ENCODE peak calls at places on chromosomes 1 and 21, in four cellular contexts. Q, E, U and Y are unnamed samples.

GRCh38 chr1:151980287-151981177 is 13.1 kb downstream of the S100A10 start:
- DNase-seq in Q (no peak), E (no peak), U (no peak), Y (no peak)

GRCh38 chr1:119647228-119647733 is 785 bp downstream of the ZNF697 start:
- DNase-seq in Q (no peak), E (no peak), U (no peak), Y (no peak)

GRCh38 chr1:222127526-222128152 is 385.8 kb upstream of the DUSP10 start:
- DNase-seq in Q (peak; percentile 82), E (no peak), U (peak; percentile 8), Y (no peak)

GRCh38 chr1:168623838-168624237 is 47.4 kb downstream of the XCL1 start:
- DNase-seq in Q (no peak), E (no peak), U (no peak), Y (no peak)

GRCh38 chr1:32142446-32143301 is 34.8 kb downstream of the KPNA6 start:
- DNase-seq in Q (peak; percentile 80), E (no peak), U (peak; percentile 95), Y (no peak)

GRCh38 chr1:243710467-243710866 is 139.6 kb downstream of the AKT3 start:
- DNase-seq in Q (no peak), E (no peak), U (no peak), Y (no peak)

GRCh38 chr1:111990878-111991760 is 1.7 kb upstream of the KCND3 start:
- DNase-seq in Q (peak; percentile 90), E (peak; percentile 80), U (peak; percentile 15), Y (peak; percentile 50)

GRCh38 chr1:99700020-99700419 is 54.1 kb downstream of the PALMD start:
- DNase-seq in Q (no peak), E (no peak), U (no peak), Y (no peak)

GRCh38 chr1:113456967-113457366 is 66.7 kb downstream of the MAGI3 start:
- DNase-seq in Q (peak; percentile 6), E (no peak), U (peak; percentile 81), Y (no peak)

GRCh38 chr1:93200086-93200620 is 19.6 kb downstream of the CCDC18 start:
- DNase-seq in Q (no peak), E (no peak), U (peak; percentile 19), Y (no peak)

GRCh38 chr1:94697839-94698238 is 122.3 kb upstream of the SLC44A3 start:
- DNase-seq in Q (no peak), E (no peak), U (no peak), Y (no peak)

GRCh38 chr21:36135391-36136094 is 664 bp downstream of the CBR3 start:
- DNase-seq in Q (peak; percentile 81), E (peak; percentile 61), U (peak; percentile 89), Y (no peak)
- H3K9ac ChIP-seq in Q (peak overlapping the region; percentile 59), E (no peak overlapping the region), U (peak overlapping the region; percentile 96), Y (peak overlapping the region; percentile 81)

GRCh38 chr1:12415239-12415543 is 185.4 kb downstream of the VPS13D start:
- DNase-seq in Q (no peak), E (no peak), U (peak; percentile 55), Y (no peak)
- H3K18ac ChIP-seq in Q (no peak overlapping the region), E (no peak overlapping the region), U (no peak overlapping the region), Y (no peak overlapping the region)

GRCh38 chr1:174159253-174160108 is at the start of gene RABGAP1L:
- DNase-seq in Q (peak; percentile 97), E (peak; percentile 90), U (peak; percentile 94), Y (peak; percentile 92)

GRCh38 chr1:174161813-174162212 is 2.5 kb downstream of the RABGAP1L start:
- DNase-seq in Q (no peak), E (no peak), U (no peak), Y (no peak)

GRCh38 chr1:174158767-174159252 is 510 bp upstream of the RABGAP1L start:
- DNase-seq in Q (no peak), E (no peak), U (no peak), Y (peak; percentile 1)

GRCh38 chr1:174160109-174160473 is 771 bp downstream of the RABGAP1L start:
- DNase-seq in Q (peak; percentile 49), E (no peak), U (peak; percentile 59), Y (no peak)

DNA sequence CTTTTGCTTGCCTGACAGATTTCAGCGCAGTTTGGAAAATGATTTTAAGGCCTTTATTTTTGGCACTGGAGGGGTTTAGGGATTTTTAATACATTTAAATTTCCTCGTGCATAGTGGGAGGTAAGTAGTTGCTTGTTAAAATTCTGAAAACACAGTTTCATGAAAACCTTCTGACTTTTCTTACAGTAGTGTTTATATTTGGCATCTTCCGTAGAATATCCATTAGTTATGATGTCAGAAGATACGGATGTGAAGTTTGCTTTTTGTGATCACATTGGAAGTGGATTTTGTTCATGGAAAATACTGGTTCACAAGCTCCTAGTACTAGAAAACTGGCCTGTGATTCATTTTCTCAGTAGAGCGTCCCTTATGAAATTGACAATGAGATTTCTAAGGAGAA is 1.3 kb downstream of the RABGAP1L start:
- DNase-seq in Q (no peak), E (no peak), U (no peak), Y (no peak)
- H3K9ac ChIP-seq in Q (peak overlapping the region; percentile 85), E (peak overlapping the region; percentile 83), U (peak overlapping the region; percentile 90), Y (no peak overlapping the region)

GRCh38 chr1:1264868-1265272 is 8.8 kb downstream of the UBE2J2 start:
- DNase-seq in Q (peak; percentile 65), E (peak; percentile 84), U (peak; percentile 100), Y (no peak)
- H3K18ac ChIP-seq in Q (no peak overlapping the region), E (no peak overlapping the region), U (peak overlapping the region; percentile 79), Y (no peak overlapping the region)

DNA sequence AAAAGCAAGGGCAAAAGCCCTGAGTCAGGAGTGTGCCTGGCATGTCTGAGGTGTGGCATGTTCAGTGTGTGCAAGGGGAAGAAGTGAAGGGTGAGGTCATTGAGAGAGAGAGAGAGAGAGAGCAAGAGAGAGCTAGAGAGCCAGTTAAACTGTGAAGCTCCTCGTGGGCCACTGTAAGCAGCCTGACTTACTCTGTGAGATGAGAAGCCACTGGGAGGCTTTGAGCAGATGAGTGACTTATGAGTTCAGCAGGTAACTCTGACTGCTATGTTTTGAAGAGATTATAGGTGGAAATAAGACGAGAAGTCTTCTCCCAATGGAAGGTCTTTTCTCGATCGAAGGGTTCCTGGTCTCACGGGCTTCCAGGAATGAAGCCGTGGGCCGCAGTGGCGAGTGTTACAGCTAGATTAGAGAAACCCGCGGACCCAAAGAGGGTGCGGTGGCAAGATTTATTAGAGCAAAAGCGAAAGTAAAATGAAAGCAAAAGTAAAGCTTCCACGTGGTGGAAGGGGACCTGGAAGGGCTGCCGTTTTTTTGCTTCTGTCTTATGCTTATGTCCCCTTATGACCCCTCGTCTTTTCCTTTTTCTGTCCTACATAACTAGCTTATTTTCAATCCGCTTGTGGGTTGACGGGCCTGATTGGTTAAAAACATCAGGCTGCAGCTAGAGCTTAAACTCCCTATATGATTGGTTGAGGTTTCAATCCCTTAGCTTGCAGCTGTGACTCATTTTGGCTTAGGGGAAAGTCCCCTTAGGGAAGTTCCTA is 323.1 kb upstream of the FAM78B start:
- DNase-seq in Q (no peak), E (no peak), U (peak; percentile 1), Y (no peak)
- H3K9ac ChIP-seq in Q (no peak overlapping the region), E (no peak overlapping the region), U (peak overlapping the region; percentile 86), Y (no peak overlapping the region)

DNA sequence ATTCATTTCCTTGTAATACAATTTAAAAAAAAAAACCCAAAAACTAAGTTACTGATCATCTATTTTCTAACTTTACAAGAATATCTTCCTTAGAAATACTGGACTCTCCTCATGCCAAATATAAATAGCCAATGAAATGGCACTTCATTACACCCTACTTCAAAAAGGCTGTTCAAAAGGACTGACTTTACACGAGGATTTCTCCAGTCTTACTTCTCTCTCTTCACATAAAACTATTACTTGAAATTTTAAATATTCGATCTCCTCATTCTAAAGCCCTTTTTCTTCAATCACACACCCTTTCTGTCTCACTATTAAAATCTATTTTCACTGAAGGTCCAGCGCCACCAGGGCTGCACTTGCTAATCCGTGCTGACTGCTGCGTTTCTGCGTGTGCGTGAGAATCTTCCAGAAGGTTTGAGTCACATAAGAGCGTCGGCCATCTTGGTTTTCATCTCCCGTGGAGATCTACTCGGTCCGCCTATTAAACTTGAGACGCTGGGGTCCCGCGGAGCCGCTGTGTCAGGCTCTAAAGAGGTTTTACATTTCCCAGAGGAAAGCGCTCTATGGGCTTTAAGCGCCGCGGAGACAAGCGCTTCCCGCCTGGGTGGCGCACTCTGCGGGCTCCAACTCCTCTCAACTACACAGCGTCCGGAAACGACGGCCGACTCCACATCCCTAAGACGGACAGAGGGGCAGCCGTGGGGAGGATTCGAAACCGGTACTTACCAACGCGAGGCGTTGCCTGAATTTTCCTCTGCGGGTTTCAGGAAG is 643 bp downstream of the LRIF1 start:
- DNase-seq in Q (peak; percentile 88), E (peak; percentile 74), U (peak; percentile 89), Y (peak; percentile 38)
- H3K18ac ChIP-seq in Q (peak overlapping the region; percentile 12), E (peak overlapping the region; percentile 91), U (peak overlapping the region; percentile 76), Y (peak overlapping the region; percentile 61)

DNA sequence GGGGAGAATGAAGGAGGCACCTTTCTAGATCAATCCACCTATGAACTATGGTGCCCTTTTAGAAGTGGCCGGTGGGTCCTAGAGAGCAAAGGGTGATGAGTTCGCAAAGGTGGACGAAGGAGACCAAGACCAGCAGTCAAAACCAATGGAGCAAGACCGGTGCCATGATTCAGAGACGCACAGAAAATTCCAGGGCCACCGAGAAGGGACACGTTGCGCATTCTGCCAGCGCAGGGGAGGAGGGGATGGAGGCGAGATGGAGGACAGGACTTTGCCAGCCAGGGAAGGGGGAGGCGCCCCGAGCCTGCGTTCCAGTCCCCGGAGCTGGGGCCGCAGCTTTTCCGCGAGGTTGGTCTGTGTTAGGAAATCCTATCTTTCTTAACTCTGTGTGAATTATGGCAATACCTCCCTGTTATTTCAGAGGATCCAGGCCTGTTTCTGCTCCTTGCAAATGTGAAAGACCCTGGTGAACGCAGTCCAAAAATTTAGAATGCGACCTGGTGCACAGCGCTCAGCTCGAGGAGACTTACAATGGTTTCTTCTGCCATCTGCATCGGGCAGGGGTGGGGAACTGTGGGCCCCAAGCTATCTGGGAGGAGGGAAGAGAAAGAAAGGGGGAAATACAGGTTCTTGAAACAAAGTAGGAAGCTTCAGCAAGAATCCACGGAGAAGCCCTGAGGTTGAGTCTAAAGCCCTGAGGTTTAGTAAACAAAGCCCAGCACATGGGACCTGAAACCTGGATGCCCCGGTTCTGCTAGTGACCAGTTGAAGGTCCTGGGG is 129.4 kb downstream of the MRPS6 start:
- DNase-seq in Q (peak; percentile 92), E (peak; percentile 76), U (peak; percentile 76), Y (peak; percentile 54)
- H3K9ac ChIP-seq in Q (peak overlapping the region; percentile 80), E (peak overlapping the region; percentile 60), U (peak overlapping the region; percentile 76), Y (no peak overlapping the region)

DNA sequence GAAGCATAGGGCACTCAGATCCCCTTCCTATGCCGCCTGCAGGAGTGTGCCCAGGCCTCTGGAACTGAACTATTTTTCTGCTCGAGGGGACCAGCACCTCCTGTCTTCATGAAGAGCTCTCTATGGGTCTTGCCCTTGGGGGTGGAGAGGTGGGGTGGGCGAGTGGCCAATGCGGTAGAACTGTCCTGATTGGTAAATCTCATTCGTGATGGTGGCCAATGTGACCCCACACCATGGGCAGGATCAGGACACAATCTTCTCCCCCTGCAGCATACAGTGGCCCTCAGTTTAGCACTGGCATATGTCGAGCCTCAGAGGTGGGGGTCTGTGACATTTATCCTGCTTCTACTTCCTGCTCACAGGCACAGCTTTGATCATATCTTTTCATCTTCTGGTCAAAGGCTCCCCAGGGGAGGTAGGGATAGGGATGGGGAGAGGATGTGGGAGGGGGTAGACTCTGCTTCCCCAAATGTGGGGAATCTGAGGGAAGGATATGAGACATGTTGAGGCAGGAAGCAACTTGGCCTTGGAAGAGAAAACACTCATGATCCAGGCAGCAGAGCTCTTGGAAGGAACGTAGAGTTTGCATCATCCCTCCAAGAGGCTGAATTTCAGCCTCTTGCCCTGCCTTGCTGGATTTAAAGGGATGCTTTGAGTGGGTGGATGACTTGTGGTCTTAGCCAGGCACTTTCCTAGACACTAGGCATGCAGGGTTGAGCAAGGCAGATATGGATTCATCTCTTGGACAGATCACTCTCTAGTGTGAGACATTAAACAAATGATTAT is 81.8 kb downstream of the LAMC2 start:
- DNase-seq in Q (no peak), E (no peak), U (peak; percentile 75), Y (no peak)
- H3K18ac ChIP-seq in Q (no peak overlapping the region), E (no peak overlapping the region), U (peak overlapping the region; percentile 71), Y (no peak overlapping the region)